ENCODE peak calls at places on chromosome 1, in four cellular contexts. R is colonic mucosa, K is suprapubic skin, S is endothelial cell of umbilical vein. I is an unnamed sample.

GRCh38 chr1:111505641-111506119 is 2.2 kb upstream of the ADORA3 start:
- DNase-seq in R (no peak), K (no peak), S (no peak), I (no peak)

GRCh38 chr1:241802849-241803248 is 45.2 kb upstream of the EXO1 start:
- DNase-seq in R (no peak), K (no peak), S (no peak), I (peak; percentile 35)

GRCh38 chr1:156673387-156674121 is 3.7 kb downstream of the NES start:
- DNase-seq in R (no peak), K (no peak), S (no peak), I (no peak)

GRCh38 chr1:160209656-160210046 is 4.5 kb downstream of the PEA15 start:
- DNase-seq in R (no peak), K (no peak), S (no peak), I (no peak)

GRCh38 chr1:39204441-39205081 is at the start of gene MACF1:
- DNase-seq in R (peak; percentile 60), K (peak; percentile 70), S (peak; percentile 93), I (peak; percentile 72)

GRCh38 chr1:44808938-44809917 is 905 bp downstream of the BTBD19 start:
- DNase-seq in R (peak; percentile 76), K (peak; percentile 85), S (peak; percentile 53), I (no peak)

GRCh38 chr1:119554188-119554587 is 47.2 kb downstream of the HSD3B1 start:
- DNase-seq in R (peak; percentile 22), K (no peak), S (peak; percentile 94), I (peak; percentile 74)

GRCh38 chr1:218397752-218398339 is 52.7 kb downstream of the TGFB2 start:
- DNase-seq in R (no peak), K (no peak), S (no peak), I (peak; percentile 79)

GRCh38 chr1:85576642-85577420 is 3.7 kb upstream of the CCN1 start:
- DNase-seq in R (peak; percentile 74), K (peak; percentile 93), S (peak; percentile 87), I (peak; percentile 62)

GRCh38 chr1:97066860-97067259 is 345.3 kb downstream of the PTBP2 start:
- DNase-seq in R (no peak), K (no peak), S (no peak), I (no peak)

GRCh38 chr1:66535149-66535548 is 1.2 kb downstream of the SGIP1 start:
- DNase-seq in R (no peak), K (no peak), S (no peak), I (no peak)

GRCh38 chr1:47563206-47563605 is 125.4 kb downstream of the FOXD2 start:
- DNase-seq in R (no peak), K (no peak), S (no peak), I (no peak)

GRCh38 chr1:103194060-103194459 is 85.7 kb upstream of the COL11A1 start:
- DNase-seq in R (no peak), K (no peak), S (no peak), I (no peak)

GRCh38 chr1:186297439-186297838 is 77.6 kb downstream of the TPR start:
- DNase-seq in R (no peak), K (no peak), S (peak; percentile 15), I (no peak)

GRCh38 chr1:209106237-209106741 is 477.2 kb upstream of the CAMK1G start:
- DNase-seq in R (no peak), K (no peak), S (no peak), I (no peak)

GRCh38 chr1:215584389-215584788 is 17.3 kb downstream of the KCTD3 start:
- DNase-seq in R (no peak), K (no peak), S (no peak), I (no peak)

GRCh38 chr1:94434339-94435092 is 16.3 kb downstream of the ABCD3 start:
- DNase-seq in R (no peak), K (no peak), S (no peak), I (no peak)

GRCh38 chr1:94438692-94439276 is 20.6 kb downstream of the ABCD3 start:
- DNase-seq in R (peak; percentile 62), K (no peak), S (no peak), I (no peak)

DNA sequence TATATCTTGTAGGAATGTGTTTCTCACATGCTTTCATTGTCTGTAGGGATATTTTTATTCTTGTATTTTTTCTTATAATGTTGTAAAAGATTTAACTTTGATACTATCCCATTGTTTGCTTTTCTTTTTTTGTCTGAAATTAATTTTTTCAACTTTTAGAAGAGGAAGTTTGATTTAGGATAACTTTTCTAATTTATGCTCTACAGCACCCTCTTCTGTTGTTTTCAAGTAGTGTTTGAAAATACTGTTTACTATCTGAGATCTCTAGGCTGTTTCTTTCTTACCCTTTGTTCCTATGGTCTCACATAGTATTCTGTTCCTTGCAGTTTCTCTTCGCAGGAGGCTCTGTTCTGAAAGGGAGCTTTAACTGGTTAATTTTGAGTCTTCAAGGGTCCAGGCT is 21.9 kb downstream of the ABCD3 start:
- DNase-seq in R (no peak), K (no peak), S (no peak), I (no peak)
- TF ChIP-seq CTCF in R (peak; percentile 15), K (no peak), S (no peak), I (peak; percentile 18)

GRCh38 chr1:4345126-4345525 is 309.3 kb upstream of the AJAP1 start:
- DNase-seq in R (no peak), K (no peak), S (no peak), I (no peak)

GRCh38 chr1:4346141-4346540 is 308.3 kb upstream of the AJAP1 start:
- DNase-seq in R (no peak), K (no peak), S (no peak), I (no peak)

GRCh38 chr1:4344065-4344753 is 310.2 kb upstream of the AJAP1 start:
- DNase-seq in R (no peak), K (no peak), S (no peak), I (no peak)
- H3K4me3 ChIP-seq in R (no peak overlapping the region), K (no peak overlapping the region), S (no peak overlapping the region), I (no peak overlapping the region)

DNA sequence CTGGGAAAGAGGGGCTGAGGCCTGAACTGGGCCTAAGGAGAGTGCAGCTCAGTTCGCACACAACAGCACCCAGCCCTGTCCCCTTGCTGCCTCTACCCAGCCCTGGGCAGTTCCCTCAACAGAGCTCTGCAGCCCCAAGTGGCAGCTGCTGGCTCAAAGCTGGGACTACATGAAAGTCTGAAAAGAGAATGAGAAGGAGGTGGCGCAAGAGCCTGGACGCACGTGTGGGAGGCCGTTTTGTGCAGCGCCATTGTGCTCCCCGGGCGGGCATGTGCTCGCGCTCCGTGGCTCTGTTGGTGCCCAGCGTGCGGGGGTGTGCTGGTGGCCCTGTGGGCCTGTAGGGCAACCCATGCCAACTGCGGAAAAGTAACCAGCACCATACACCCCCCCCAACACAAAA is 10.3 kb downstream of the GPR37L1 start:
- DNase-seq in R (no peak), K (no peak), S (no peak), I (no peak)
- H3K27ac ChIP-seq in R (peak overlapping the region; percentile 4), K (peak overlapping the region; percentile 93), S (no peak overlapping the region), I (no peak overlapping the region)

GRCh38 chr1:199460933-199461332 is 566.6 kb upstream of the NR5A2 start:
- DNase-seq in R (no peak), K (no peak), S (peak; percentile 22), I (no peak)

DNA sequence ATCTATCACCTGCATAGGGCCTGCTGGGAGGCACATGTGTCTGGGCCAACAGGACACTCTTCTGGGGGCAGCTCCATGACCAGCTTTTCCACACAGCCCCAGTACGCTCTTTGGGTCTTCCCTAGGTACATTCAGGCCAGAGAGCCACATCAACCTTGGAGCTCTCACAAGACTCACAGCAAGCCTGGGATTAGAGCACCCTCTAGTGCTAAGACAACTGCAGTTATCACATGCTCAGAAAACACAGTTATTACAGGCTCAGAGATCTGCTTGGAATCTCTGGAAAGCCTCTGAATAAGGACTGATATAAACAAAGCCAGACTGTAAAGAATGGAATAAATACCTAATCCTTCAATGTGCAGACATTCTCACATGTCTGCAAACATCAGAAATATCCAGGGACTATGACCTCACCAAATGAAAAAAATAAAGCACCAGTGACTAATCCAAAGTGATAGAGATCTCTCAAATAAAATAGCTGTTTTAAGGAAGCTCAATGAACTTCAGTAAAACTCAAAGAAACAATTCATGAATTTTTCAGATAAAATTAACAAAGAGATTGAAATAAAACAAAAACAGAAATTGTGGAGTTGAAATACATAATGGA is 563.9 kb upstream of the NR5A2 start:
- DNase-seq in R (peak; percentile 24), K (no peak), S (peak; percentile 71), I (peak; percentile 45)
- TF ChIP-seq CTCF in R (no peak), K (no peak), S (peak; percentile 67), I (peak; percentile 78)

DNA sequence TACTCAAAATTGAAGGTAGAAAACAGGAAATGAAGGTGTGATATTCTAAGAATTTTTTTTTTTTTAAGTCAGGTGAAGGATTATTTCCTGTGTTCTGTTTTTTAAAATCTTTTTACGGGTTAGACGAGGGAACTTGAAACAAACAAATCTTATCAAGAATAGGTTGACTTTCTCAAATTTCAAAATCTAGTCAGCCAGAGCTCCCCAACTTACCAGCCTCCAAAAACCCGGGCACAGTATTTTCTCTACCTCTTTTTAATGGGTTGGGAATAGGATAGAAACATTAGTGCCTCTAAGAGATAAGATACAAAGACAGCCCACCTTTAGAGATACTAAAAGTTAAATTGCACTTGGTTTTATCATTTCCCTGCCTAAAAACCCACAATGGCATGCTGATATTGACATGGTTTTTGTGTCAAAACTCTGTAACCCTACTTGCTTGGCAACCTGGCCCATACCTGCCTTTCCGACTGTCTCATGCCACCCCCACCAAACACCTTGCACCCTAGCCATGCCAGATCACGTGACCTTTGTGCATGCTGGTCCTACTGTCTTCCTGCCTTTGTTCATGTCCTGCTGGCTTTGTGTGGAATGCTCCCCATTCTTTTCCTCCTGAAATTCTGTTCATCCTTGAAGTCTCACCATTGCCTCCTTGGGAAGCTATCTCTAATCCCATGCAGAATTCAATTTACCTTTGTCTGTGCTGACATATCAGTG is 4.2 kb downstream of the RCAN3 start:
- DNase-seq in R (no peak), K (no peak), S (no peak), I (no peak)
- H3K4me3 ChIP-seq in R (no peak overlapping the region), K (no peak overlapping the region), S (no peak overlapping the region), I (no peak overlapping the region)

GRCh38 chr1:223618680-223619079 is 46.8 kb downstream of the CAPN8 start:
- DNase-seq in R (no peak), K (no peak), S (no peak), I (no peak)

GRCh38 chr1:223622132-223622842 is 43.2 kb downstream of the CAPN8 start:
- DNase-seq in R (no peak), K (no peak), S (no peak), I (no peak)

GRCh38 chr1:223621312-223621734 is 44.2 kb downstream of the CAPN8 start:
- DNase-seq in R (no peak), K (no peak), S (no peak), I (no peak)

GRCh38 chr1:223620297-223620900 is 45.1 kb downstream of the CAPN8 start:
- DNase-seq in R (no peak), K (no peak), S (no peak), I (no peak)

DNA sequence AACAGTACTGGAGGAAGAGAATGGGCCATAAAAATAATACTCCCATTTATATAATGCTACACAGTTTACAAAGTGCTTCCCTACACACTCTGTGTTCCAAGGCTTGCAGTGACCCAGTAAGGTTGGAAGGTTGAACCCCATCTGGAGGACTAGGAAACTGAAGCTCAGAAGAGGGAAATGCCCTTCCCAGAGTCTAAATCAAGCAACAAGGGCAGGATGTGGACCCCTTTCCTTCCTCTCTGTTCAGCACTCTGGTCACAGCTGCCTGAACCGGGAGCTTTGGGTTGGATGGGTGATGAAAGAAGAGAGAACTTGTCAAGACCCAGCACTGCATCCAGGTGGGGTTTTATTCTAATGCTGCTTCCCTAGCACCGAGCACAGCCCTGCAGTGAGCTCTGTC is 47.8 kb downstream of the CAPN8 start:
- DNase-seq in R (no peak), K (no peak), S (peak; percentile 72), I (no peak)
- H3K27ac ChIP-seq in R (no peak overlapping the region), K (no peak overlapping the region), S (no peak overlapping the region), I (no peak overlapping the region)